ENCODE peak calls at places on chromosomes 5 and 9, in nine cellular contexts. N is AG08396; J is naive thymus-derived CD8-positive, alpha-beta T cell; H is stimulated activated CD4-positive, alpha-beta T cell treated with anti-CD3 and anti-CD28 coated beads, Interleukin-15, amount 100 ng/mL, for 24 hours; Y is left ventricle myocardium superior; P is cardiac muscle cell; E is T-cell; D is HT-29; K is OCI-LY7. X is an unnamed sample.

GRCh38 chr5:54988817-54989216 is 3.4 kb upstream of the ESM1 start:
- DNase-seq in N (no peak), J (no peak), H (no peak), Y (no peak), P (no peak), E (no peak), D (no peak), K (no peak), X (no peak)

GRCh38 chr5:59099270-59099994 is 516.6 kb downstream of the RAB3C start:
- DNase-seq in N (peak), J (no peak), H (peak), Y (no peak), P (peak), E (peak), D (peak), K (no peak), X (peak)

GRCh38 chr5:125470503-125470902 is 724.1 kb upstream of the ZNF608 start:
- DNase-seq in N (no peak), J (no peak), H (no peak), Y (no peak), P (no peak), E (no peak), D (no peak), K (no peak), X (no peak)

GRCh38 chr5:54621742-54622141 is 104.2 kb downstream of the SNX18 start:
- DNase-seq in N (no peak), J (no peak), H (no peak), Y (no peak), P (no peak), E (no peak), D (no peak), K (no peak), X (no peak)

GRCh38 chr9:75239176-75239575 is 150.9 kb downstream of the OSTF1 start:
- DNase-seq in N (no peak), J (no peak), H (no peak), Y (no peak), P (peak), E (no peak), D (no peak), K (peak), X (no peak)

GRCh38 chr5:33313150-33313549 is 127.6 kb upstream of the TARS1 start:
- DNase-seq in N (peak), J (no peak), H (no peak), Y (no peak), P (peak), E (no peak), D (peak), K (no peak), X (no peak)

GRCh38 chr5:40797273-40798011 is 732 bp downstream of the PRKAA1 start:
- DNase-seq in N (peak), J (peak), H (peak), Y (peak), P (peak), E (peak), D (peak), K (peak), X (peak)

GRCh38 chr9:134930404-134930803 is 12.7 kb upstream of the FCN1 start:
- DNase-seq in N (no peak), J (no peak), H (no peak), Y (no peak), P (no peak), E (no peak), D (no peak), K (peak), X (no peak)

GRCh38 chr5:139394123-139394653 is 716 bp downstream of the PROB1 start:
- DNase-seq in N (peak), J (peak), H (peak), Y (peak), P (peak), E (no peak), D (no peak), K (peak), X (peak)

GRCh38 chr5:157562111-157562581 is 13.4 kb downstream of the ADAM19 start:
- DNase-seq in N (peak), J (no peak), H (no peak), Y (peak), P (no peak), E (no peak), D (no peak), K (no peak), X (no peak)

GRCh38 chr9:108972626-108973209 is 38.5 kb downstream of the ABITRAM start:
- DNase-seq in N (peak), J (no peak), H (no peak), Y (no peak), P (no peak), E (no peak), D (no peak), K (no peak), X (no peak)

GRCh38 chr5:165630211-165630866 is 2124.9 kb downstream of the MAT2B start:
- DNase-seq in N (peak), J (no peak), H (peak), Y (no peak), P (peak), E (no peak), D (peak), K (peak), X (peak)

GRCh38 chr5:113520429-113520828 is 6.9 kb downstream of the YTHDC2 start:
- DNase-seq in N (peak), J (no peak), H (peak), Y (no peak), P (no peak), E (no peak), D (no peak), K (no peak), X (peak)

GRCh38 chr5:72515211-72515610 is 8.0 kb upstream of the ZNF366 start:
- DNase-seq in N (no peak), J (no peak), H (no peak), Y (no peak), P (no peak), E (no peak), D (no peak), K (no peak), X (no peak)

GRCh38 chr9:24487946-24488345 is 57.8 kb downstream of the IZUMO3 start:
- DNase-seq in N (no peak), J (no peak), H (no peak), Y (no peak), P (no peak), E (no peak), D (no peak), K (no peak), X (no peak)

GRCh38 chr5:66633754-66634153 is 37.6 kb downstream of the MAST4 start:
- DNase-seq in N (no peak), J (no peak), H (no peak), Y (no peak), P (no peak), E (no peak), D (no peak), K (no peak), X (no peak)

GRCh38 chr9:109499631-109500120 is 1.6 kb upstream of the PTPN3 start:
- DNase-seq in N (peak), J (no peak), H (no peak), Y (peak), P (peak), E (no peak), D (peak), K (no peak), X (no peak)

GRCh38 chr9:83977196-83977595 is 2.8 kb downstream of the HNRNPK start:
- DNase-seq in N (no peak), J (no peak), H (no peak), Y (no peak), P (no peak), E (no peak), D (no peak), K (no peak), X (no peak)

GRCh38 chr5:156753846-156754245 is 96.2 kb upstream of the PPP1R2B start:
- DNase-seq in N (no peak), J (no peak), H (peak), Y (no peak), P (no peak), E (no peak), D (no peak), K (no peak), X (peak)

GRCh38 chr5:95565280-95565920 is 10.5 kb downstream of the ARSK start:
- DNase-seq in N (peak), J (no peak), H (no peak), Y (no peak), P (peak), E (no peak), D (no peak), K (no peak), X (no peak)

GRCh38 chr5:181173027-181173419 is 25.6 kb downstream of the OR2V2 start:
- DNase-seq in N (no peak), J (no peak), H (no peak), Y (no peak), P (no peak), E (no peak), D (peak), K (peak), X (peak)

X was measured in activated CD8-positive, alpha-beta T cell treated with anti-CD3 and anti-CD28 coated beads for 36 hours.